ENCODE peak calls at places on chromosome 4, in four cellular contexts. H, G, N and I are unnamed samples.
A peak's percentile ranks its signal among the peaks of the same experiment; 100 is the strongest.

GRCh38 chr4:114108869-114109268 is 129.4 kb upstream of the ARSJ start:
- DNase-seq in H (no peak), G (no peak), N (peak; percentile 2), I (no peak)

GRCh38 chr4:68182382-68182820 is 52.7 kb upstream of the TMPRSS11F start:
- DNase-seq in H (no peak), G (no peak), N (no peak), I (no peak)

GRCh38 chr4:94256833-94257232 is 49.2 kb downstream of the SMARCAD1 start:
- DNase-seq in H (no peak), G (no peak), N (peak; percentile 0), I (no peak)

GRCh38 chr4:92305148-92305877 is 1.5 kb downstream of the GRID2 start:
- DNase-seq in H (no peak), G (no peak), N (no peak), I (no peak)

GRCh38 chr4:742742-743311 is 37.2 kb downstream of the PCGF3 start:
- DNase-seq in H (peak; percentile 70), G (peak; percentile 79), N (no peak), I (peak; percentile 82)

GRCh38 chr4:3115637-3116300 is 41.3 kb downstream of the HTT start:
- DNase-seq in H (no peak), G (no peak), N (no peak), I (no peak)

GRCh38 chr4:139014391-139015268 is 951 bp upstream of the NOCT start:
- DNase-seq in H (no peak), G (no peak), N (peak; percentile 57), I (peak; percentile 21)

GRCh38 chr4:107564326-107564725 is 155.7 kb downstream of the PAPSS1 start:
- DNase-seq in H (no peak), G (no peak), N (no peak), I (no peak)

GRCh38 chr4:183097251-183098079 is 1.6 kb upstream of the WWC2 start:
- DNase-seq in H (peak; percentile 2), G (no peak), N (no peak), I (peak; percentile 14)

GRCh38 chr4:7027913-7028312 is 15.3 kb upstream of the TADA2B start:
- DNase-seq in H (no peak), G (no peak), N (no peak), I (no peak)

GRCh38 chr4:39353478-39354177 is 12.5 kb downstream of the RFC1 start:
- DNase-seq in H (no peak), G (no peak), N (peak; percentile 53), I (no peak)

GRCh38 chr4:71294301-71294700 is 44.5 kb upstream of the SLC4A4 start:
- DNase-seq in H (no peak), G (no peak), N (no peak), I (no peak)

GRCh38 chr4:182297659-182298058 is 54.5 kb downstream of the TENM3 start:
- DNase-seq in H (no peak), G (no peak), N (no peak), I (no peak)

GRCh38 chr4:104938624-104939023 is 208.1 kb upstream of the TET2 start:
- DNase-seq in H (no peak), G (no peak), N (no peak), I (no peak)

GRCh38 chr4:41670982-41671381 is 77.5 kb downstream of the PHOX2B start:
- DNase-seq in H (no peak), G (no peak), N (no peak), I (no peak)